ENCODE peak calls at places on chromosomes 13 and 19, in seven cellular contexts. S is spleen, L is HCT116, Z is Panc1, J is GM12878, T is upper lobe of left lung, O is sigmoid colon. X is an unnamed sample.

GRCh38 chr13:47594833-47595232 is 406.2 kb downstream of the SUCLA2 start:
- DNase-seq in L (no peak), J (no peak), Z (no peak), O (no peak), S (no peak), T (no peak), X (no peak)

GRCh38 chr19:52070496-52070895 is 21.9 kb upstream of the ZNF432 start:
- DNase-seq in O (no peak), Z (no peak), S (no peak), L (no peak), J (no peak), T (no peak), X (no peak)

GRCh38 chr13:112708560-112709240 is 18.9 kb downstream of the ATP11A start:
- DNase-seq in Z (no peak), S (peak; percentile 29), O (peak; percentile 49), T (no peak), J (no peak), L (no peak), X (no peak)

GRCh38 chr13:33022986-33023385 is 6.8 kb downstream of the KL start:
- DNase-seq in Z (no peak), S (no peak), J (no peak), T (no peak), O (no peak), L (no peak), X (no peak)

GRCh38 chr13:84864341-84864740 is 934.9 kb downstream of the SLITRK6 start:
- DNase-seq in J (no peak), L (no peak), O (no peak), Z (no peak), S (no peak), T (no peak), X (no peak)

GRCh38 chr19:9724157-9724556 is 44.4 kb downstream of the ZNF846 start:
- DNase-seq in L (no peak), J (no peak), S (no peak), Z (no peak), O (no peak), T (no peak), X (no peak)

GRCh38 chr13:111948811-111949210 is 118.1 kb upstream of the SOX1 start:
- DNase-seq in J (no peak), O (no peak), L (no peak), Z (no peak), T (no peak), S (no peak), X (peak; percentile 11)

GRCh38 chr19:13707901-13708300 is 56.4 kb upstream of the MRI1 start:
- DNase-seq in T (no peak), J (no peak), O (no peak), S (no peak), Z (no peak), L (no peak), X (no peak)

GRCh38 chr13:93146584-93147292 is 79.9 kb upstream of the GPC6 start:
- DNase-seq in T (no peak), L (no peak), J (no peak), O (no peak), S (no peak), Z (no peak), X (no peak)

GRCh38 chr19:52809801-52810200 is 11.6 kb downstream of the ZNF28 start:
- DNase-seq in L (no peak), S (no peak), O (no peak), Z (no peak), T (peak; percentile 66), J (no peak), X (no peak)

GRCh38 chr13:112431734-112432133 is 55.6 kb downstream of the SPACA7 start:
- DNase-seq in Z (no peak), T (no peak), S (no peak), J (no peak), O (no peak), L (no peak), X (no peak)

GRCh38 chr19:532578-533484 is 1.3 kb downstream of the CDC34 start:
- DNase-seq in J (no peak), T (peak; percentile 91), O (peak; percentile 94), Z (no peak), L (peak; percentile 51), S (peak; percentile 87), X (peak; percentile 85)

DNA sequence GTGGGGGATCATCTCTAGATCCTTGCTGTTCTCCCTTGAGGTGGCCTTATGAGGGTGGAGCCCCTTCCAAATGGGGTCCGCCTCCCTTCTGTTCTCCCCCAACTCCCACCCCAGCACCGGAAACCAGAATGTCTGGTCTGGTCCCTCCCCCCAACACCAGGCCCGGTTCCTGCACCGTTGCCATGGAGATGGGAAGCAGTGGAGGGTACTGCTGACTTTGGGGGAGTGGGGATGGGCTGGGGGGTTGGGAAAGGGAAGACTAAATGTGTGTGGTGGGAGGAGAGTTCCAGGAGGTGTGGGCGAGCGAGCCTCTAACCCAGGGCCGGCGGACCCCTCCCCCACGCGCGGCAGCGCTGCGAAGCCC is 1.7 kb downstream of the SHANK1 start:
- DNase-seq in T (no peak), O (no peak), S (no peak), L (no peak), J (no peak), Z (no peak), X (no peak)
- H3K4me3 ChIP-seq in T (no peak overlapping the region), O (peak overlapping the region; percentile 41), S (peak overlapping the region; percentile 55), L (peak overlapping the region; percentile 54), J (no peak overlapping the region), Z (no peak overlapping the region), X (peak overlapping the region; percentile 31)

GRCh38 chr13:78372581-78372980 is 230.8 kb downstream of the POU4F1 start:
- DNase-seq in L (no peak), S (no peak), O (no peak), J (no peak), T (no peak), Z (no peak), X (no peak)
- TF ChIP-seq POLR2AphosphoS5 in L (no peak), S (no peak), O (no peak), J (no peak), T (no peak), Z (no peak), X (no peak)

DNA sequence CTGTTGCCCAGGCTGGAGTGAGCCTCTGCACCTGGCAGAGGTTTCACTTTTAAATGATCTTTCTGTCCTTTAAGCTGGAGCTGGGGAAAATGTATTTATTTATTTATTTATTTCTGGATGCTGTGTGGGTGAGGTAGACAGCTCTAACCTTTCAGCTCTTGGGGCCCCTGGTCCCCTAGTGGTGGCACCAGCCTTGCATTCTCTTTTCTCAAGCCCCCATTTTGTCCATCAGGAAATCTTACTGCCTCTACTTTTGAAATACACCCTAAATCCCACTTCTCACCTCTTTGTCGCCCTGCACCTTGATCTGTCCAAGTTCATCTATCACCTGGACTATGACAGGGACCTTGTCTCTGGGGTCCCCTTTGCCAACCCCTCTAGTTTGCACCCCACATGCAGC is 2.1 kb upstream of the B9D2 start:
- DNase-seq in O (no peak), L (no peak), Z (no peak), S (no peak), T (no peak), J (no peak), X (no peak)
- TF ChIP-seq CTCF in O (no peak), L (peak; percentile 40), Z (no peak), S (no peak), T (no peak), J (peak; percentile 54), X (no peak)

DNA sequence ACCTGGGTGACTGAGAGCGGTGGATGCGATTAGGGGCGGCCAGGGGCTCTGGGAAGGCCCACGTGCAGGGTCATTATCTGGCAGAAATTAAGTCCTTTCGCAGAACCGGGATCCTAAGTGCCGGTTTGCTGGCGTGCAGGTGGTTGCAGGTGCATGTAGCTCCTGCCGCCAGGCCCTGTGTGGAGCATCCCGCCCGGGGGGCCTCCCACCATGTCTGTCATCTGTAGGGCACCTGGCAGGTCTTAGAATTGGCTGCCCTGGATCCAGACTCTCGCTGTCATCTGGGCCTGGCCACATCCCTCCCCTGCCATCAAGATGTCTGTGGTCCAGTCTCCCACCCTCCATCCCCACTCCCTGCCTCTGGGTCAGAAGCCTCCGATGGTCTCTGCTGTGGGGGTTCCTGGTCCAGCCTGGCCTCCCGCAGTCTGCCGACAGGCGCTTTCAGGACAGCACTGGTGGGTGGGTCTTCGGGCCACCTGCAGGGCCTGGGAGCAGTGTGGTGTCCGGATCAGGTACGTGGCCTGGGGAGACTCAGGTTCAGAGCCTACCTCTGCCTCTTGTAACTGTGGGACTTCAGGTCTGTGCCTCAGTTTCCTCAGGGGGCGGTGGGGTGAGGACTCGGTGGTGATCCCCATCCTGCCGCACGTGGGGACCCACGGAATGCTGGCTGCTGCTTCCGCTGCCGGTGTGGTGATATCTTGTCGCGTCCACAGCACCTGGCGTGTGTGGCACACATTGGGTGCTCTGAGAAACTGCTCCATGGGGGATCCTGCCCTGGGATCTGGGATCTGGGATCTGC is 5.4 kb downstream of the GNA11 start:
- DNase-seq in Z (no peak), J (no peak), O (no peak), S (peak; percentile 67), T (peak; percentile 62), L (no peak), X (no peak)
- H3K4me3 ChIP-seq in Z (no peak overlapping the region), J (no peak overlapping the region), O (peak overlapping the region; percentile 39), S (peak overlapping the region; percentile 82), T (peak overlapping the region; percentile 96), L (no peak overlapping the region), X (peak overlapping the region; percentile 90)

GRCh38 chr19:55383789-55384575 is at the start of gene TMEM238:
- DNase-seq in L (no peak), T (peak; percentile 94), O (peak; percentile 83), J (no peak), Z (no peak), S (peak; percentile 91), X (peak; percentile 82)
- TF ChIP-seq POLR2AphosphoS5 in L (peak; percentile 45), T (peak; percentile 20), O (no peak), J (no peak), Z (peak; percentile 48), S (peak; percentile 35), X (peak; percentile 34)

DNA sequence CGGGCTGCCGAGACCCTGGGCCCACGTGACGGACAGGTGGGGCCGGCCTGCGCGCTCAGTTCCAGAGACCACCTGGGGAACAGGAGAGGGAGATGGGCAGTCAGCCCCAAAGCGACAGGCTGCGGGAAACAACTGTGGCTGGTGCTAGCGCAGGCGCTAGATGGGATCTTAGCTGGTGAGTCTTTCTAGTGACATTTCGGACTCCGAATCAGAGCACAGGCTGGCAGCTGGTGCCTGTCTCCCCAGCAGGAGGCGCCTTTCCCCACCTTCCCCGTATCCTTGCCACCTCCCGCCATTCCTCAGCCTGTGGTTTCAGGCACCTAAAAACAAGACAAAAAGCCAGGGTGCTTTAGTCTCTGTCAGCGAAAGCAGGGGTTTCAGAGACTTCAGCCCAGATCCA is 19.4 kb upstream of the RANBP3 start:
- DNase-seq in T (no peak), S (no peak), O (no peak), Z (no peak), L (no peak), J (no peak), X (no peak)
- TF ChIP-seq CTCF in T (no peak), S (no peak), O (no peak), Z (no peak), L (peak; percentile 16), J (no peak), X (no peak)

X was measured in stomach.